ENCODE peak calls at places on chromosomes 4 and X, in ten cellular contexts. W is stimulated activated CD4-positive, alpha-beta T cell treated with anti-CD3 and anti-CD28 coated beads, Interleukin-15, amount 100 ng/mL, for 48 hours; H is fibroblast of the aortic adventitia; O is stimulated activated CD8-positive, alpha-beta memory T cell treated with anti-CD3 and anti-CD28 coated beads, Interleukin-15, amount 100 ng/mL, for 48 hours; E is NCI-H1092 treated with DMSO at 0.1 percent for 48 hours; J is T-helper 2 cell; M is nephron progenitor cell; N is psoas muscle; G is EL; C is ascending aorta. A is an unnamed sample.

GRCh38 chr4:57442834-57443291 is 332.7 kb upstream of the IGFBP7 start:
- DNase-seq in M (peak; percentile 67), G (peak; percentile 37), J (no peak), C (no peak), W (no peak), H (peak; percentile 36), N (no peak), E (peak; percentile 87), O (no peak), A (peak; percentile 39)

GRCh38 chr4:48699470-48699869 is 80.6 kb downstream of the FRYL start:
- DNase-seq in E (no peak), O (no peak), J (no peak), C (no peak), H (no peak), W (no peak), M (no peak), N (no peak), G (no peak), A (no peak)

GRCh38 chrX:125293792-125294780 is 25.6 kb upstream of the TEX13C start:
- DNase-seq in O (no peak), M (no peak), H (no peak), N (no peak), C (no peak), J (no peak), G (no peak), E (no peak), W (no peak), A (no peak)

GRCh38 chr4:145934434-145935047 is 4.1 kb downstream of the ZNF827 start:
- DNase-seq in W (no peak), E (no peak), J (no peak), C (no peak), M (no peak), H (no peak), O (no peak), G (peak; percentile 1), N (no peak), A (no peak)

GRCh38 chr4:89528525-89529133 is 221.0 kb upstream of the GPRIN3 start:
- DNase-seq in C (no peak), W (no peak), E (no peak), M (no peak), J (no peak), G (no peak), N (no peak), O (no peak), H (no peak), A (no peak)

GRCh38 chr4:138542191-138542771 is 300.1 kb upstream of the SLC7A11 start:
- DNase-seq in E (no peak), O (no peak), C (no peak), J (no peak), W (no peak), G (peak; percentile 51), H (no peak), M (no peak), N (no peak), A (no peak)

GRCh38 chr4:69823481-69824186 is 36.3 kb downstream of the SULT1E1 start:
- DNase-seq in J (no peak), E (peak; percentile 28), N (no peak), M (no peak), C (no peak), O (peak; percentile 9), G (no peak), W (peak; percentile 35), H (peak; percentile 60), A (peak; percentile 45)

GRCh38 chr4:182925298-182925738 is 8.1 kb upstream of the DCTD start:
- DNase-seq in J (no peak), N (peak; percentile 68), G (peak; percentile 70), E (peak; percentile 91), M (peak; percentile 44), O (peak; percentile 53), C (no peak), H (peak; percentile 51), W (peak; percentile 21), A (peak; percentile 89)

GRCh38 chr4:163554870-163555465 is 60.5 kb downstream of the TMA16 start:
- DNase-seq in H (peak; percentile 51), M (no peak), J (no peak), G (peak; percentile 15), W (no peak), N (no peak), C (no peak), O (no peak), E (peak; percentile 18), A (no peak)

GRCh38 chrX:120568047-120568446 is 7.3 kb upstream of the CUL4B start:
- DNase-seq in N (no peak), M (no peak), C (no peak), G (no peak), H (no peak), J (no peak), W (no peak), E (no peak), O (no peak), A (no peak)

GRCh38 chr4:2809610-2810180 is 16.8 kb downstream of the SH3BP2 start:
- DNase-seq in M (peak; percentile 81), G (no peak), W (no peak), C (no peak), N (no peak), H (no peak), O (no peak), J (no peak), E (peak; percentile 63), A (no peak)

GRCh38 chr4:182695009-182695408 is 222.2 kb downstream of the DCTD start:
- DNase-seq in O (no peak), W (no peak), M (no peak), N (no peak), H (no peak), E (no peak), J (no peak), G (no peak), C (no peak), A (no peak)

GRCh38 chr4:6999172-7000086 is 43.7 kb upstream of the TADA2B start:
- DNase-seq in N (no peak), W (no peak), J (no peak), G (no peak), H (no peak), C (no peak), O (no peak), E (no peak), M (no peak), A (no peak)

GRCh38 chrX:1661048-1661921 is 46.4 kb downstream of the ASMT start:
- DNase-seq in W (peak; percentile 51), C (peak; percentile 22), M (peak; percentile 17), O (peak; percentile 35), J (no peak), G (no peak), E (no peak), N (peak; percentile 72), H (no peak), A (no peak)

GRCh38 chr4:110275871-110276270 is 77.5 kb upstream of the ELOVL6 start:
- DNase-seq in C (no peak), O (no peak), N (no peak), M (no peak), G (peak; percentile 67), J (no peak), H (peak; percentile 40), E (no peak), W (no peak), A (no peak)

GRCh38 chrX:76555816-76556215 is 128.3 kb downstream of the MAGEE1 start:
- DNase-seq in J (no peak), C (no peak), G (peak; percentile 2), W (peak; percentile 11), O (peak; percentile 0), E (no peak), N (no peak), M (peak; percentile 17), H (peak; percentile 63), A (peak; percentile 77)

GRCh38 chr4:53654300-53654758 is 63.0 kb upstream of the LNX1 start:
- DNase-seq in E (no peak), H (peak; percentile 89), O (no peak), C (no peak), W (no peak), J (no peak), N (no peak), G (no peak), M (no peak), A (no peak)